ENCODE peak calls at places on chromosomes 7 and 10, in eight cellular contexts. Z is Caco-2; X is PC-9; L is CD8-positive, alpha-beta T cell; I is cardiac muscle cell; N is fibroblast of lung; Y is CD4-positive, alpha-beta T cell; P is tibial artery. T is an unnamed sample. For H3K9me3, the result is how much of the 10 kb centered on the place peaks cover.

GRCh38 chr7:51310131-51310583 is 6.5 kb downstream of the COBL start:
- DNase-seq in P (no peak), L (no peak), I (no peak), Z (no peak), Y (no peak), X (no peak), N (no peak), T (no peak)

GRCh38 chr10:77637474-77637985 is at the start of gene KCNMA1:
- DNase-seq in I (no peak), X (peak), N (peak), L (no peak), Z (no peak), P (peak), Y (no peak), T (peak)

GRCh38 chr7:1189986-1190772 is 30.2 kb upstream of the ZFAND2A start:
- DNase-seq in N (no peak), P (no peak), L (no peak), X (no peak), Z (no peak), Y (no peak), I (no peak), T (no peak)

GRCh38 chr10:126468876-126469643 is 80.8 kb upstream of the ADAM12 start:
- DNase-seq in Y (peak), P (no peak), X (no peak), N (peak), L (no peak), Z (no peak), I (peak), T (no peak)

GRCh38 chr7:157391036-157391710 is 54.4 kb downstream of the DNAJB6 start:
- DNase-seq in N (no peak), P (no peak), I (no peak), L (no peak), Y (no peak), X (no peak), Z (no peak), T (no peak)

GRCh38 chr7:158348446-158348845 is 239.2 kb downstream of the PTPRN2 start:
- DNase-seq in Z (no peak), N (no peak), I (no peak), X (no peak), Y (no peak), L (no peak), P (peak), T (no peak)

GRCh38 chr7:23852135-23852534 is 142.1 kb downstream of the STK31 start:
- DNase-seq in L (no peak), Z (no peak), N (peak), Y (no peak), I (no peak), P (no peak), X (no peak), T (no peak)

GRCh38 chr7:28808786-28809533 is 149.2 kb downstream of the TRIL start:
- DNase-seq in Z (no peak), N (peak), Y (no peak), X (no peak), I (peak), P (no peak), L (no peak), T (no peak)

GRCh38 chr10:48590945-48591344 is 13.9 kb downstream of the ARHGAP22 start:
- DNase-seq in N (no peak), X (no peak), Y (no peak), Z (no peak), P (no peak), I (no peak), L (no peak), T (no peak)

GRCh38 chr10:89182894-89183293 is 24.2 kb downstream of the CH25H start:
- DNase-seq in L (no peak), I (no peak), X (no peak), P (no peak), N (no peak), Z (no peak), Y (no peak), T (no peak)

GRCh38 chr7:137801003-137801402 is 45.8 kb downstream of the DGKI start:
- DNase-seq in L (no peak), Z (no peak), N (peak), P (no peak), Y (no peak), X (no peak), I (no peak), T (no peak)

GRCh38 chr7:49775065-49775948 is 1.9 kb downstream of the VWC2 start:
- DNase-seq in N (no peak), L (no peak), I (peak), Y (no peak), Z (no peak), X (no peak), P (no peak), T (peak)

GRCh38 chr7:69411466-69411865 is 186.8 kb upstream of the AUTS2 start:
- DNase-seq in Y (no peak), N (no peak), Z (no peak), X (no peak), L (no peak), I (no peak), P (no peak), T (no peak)

GRCh38 chr7:101114492-101114891 is 12.4 kb upstream of the SERPINE1 start:
- DNase-seq in Y (no peak), P (no peak), N (no peak), L (no peak), Z (no peak), I (no peak), X (no peak), T (no peak)

GRCh38 chr7:150685219-150686029 is at the start of gene GIMAP2:
- DNase-seq in X (no peak), L (no peak), N (no peak), Y (peak), Z (no peak), I (peak), P (no peak), T (no peak)

GRCh38 chr10:4651404-4652037 is 174.5 kb upstream of the AKR1E2 start:
- DNase-seq in X (no peak), Z (no peak), P (no peak), N (peak), I (no peak), L (no peak), Y (no peak), T (no peak)

GRCh38 chr7:1851731-1852531 is 181.9 kb downstream of the ELFN1 start:
- DNase-seq in Z (no peak), X (no peak), N (no peak), Y (no peak), L (no peak), P (peak), I (no peak), T (peak)

GRCh38 chr7:157414702-157415096 is 77.9 kb downstream of the DNAJB6 start:
- DNase-seq in P (no peak), N (no peak), Y (no peak), X (no peak), Z (no peak), L (no peak), I (no peak), T (no peak)

GRCh38 chr7:668139-668871 is 58.2 kb upstream of the DNAAF5 start:
- DNase-seq in N (peak), I (peak), Y (no peak), X (no peak), P (peak), Z (no peak), L (no peak), T (no peak)

GRCh38 chr7:85111761-85112160 is 75.1 kb downstream of the SEMA3D start:
- DNase-seq in Z (no peak), P (no peak), L (no peak), Y (no peak), X (no peak), I (peak), N (peak), T (no peak)

GRCh38 chr7:105206985-105207384 is 181.7 kb downstream of the SRPK2 start:
- DNase-seq in L (no peak), P (no peak), N (no peak), X (no peak), Y (no peak), I (no peak), Z (no peak), T (no peak)

GRCh38 chr7:120989571-120990220 is 1.2 kb downstream of the CPED1 start:
- DNase-seq in P (peak), Z (no peak), L (no peak), N (peak), Y (no peak), X (no peak), I (no peak), T (no peak)

DNA sequence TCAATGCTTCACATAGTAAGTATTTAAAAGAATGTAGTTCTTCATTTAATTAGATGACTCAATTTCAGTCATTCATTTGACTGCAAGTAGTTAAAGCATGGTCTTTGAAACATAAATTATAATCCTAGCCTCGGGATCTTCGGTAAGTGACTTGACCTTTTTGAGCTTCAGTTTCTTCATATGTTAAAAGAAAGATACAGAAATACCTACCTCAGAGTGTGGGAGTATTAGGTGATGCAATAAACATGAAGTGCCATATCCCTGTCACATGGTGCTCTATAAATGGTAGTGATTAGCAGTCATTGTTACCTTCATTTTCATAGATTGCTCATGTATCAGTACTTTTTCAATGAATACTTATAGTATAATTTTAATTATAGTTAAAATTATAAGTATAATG is 31.2 kb upstream of the UMAD1 start:
- DNase-seq in N (no peak), Z (no peak), P (no peak), I (no peak), Y (no peak), X (no peak), L (no peak), T (no peak)
- TF ChIP-seq CTCF in N (no peak), Z (no peak), P (no peak), I (no peak), Y (no peak), X (no peak), L (no peak), T (no peak)

DNA sequence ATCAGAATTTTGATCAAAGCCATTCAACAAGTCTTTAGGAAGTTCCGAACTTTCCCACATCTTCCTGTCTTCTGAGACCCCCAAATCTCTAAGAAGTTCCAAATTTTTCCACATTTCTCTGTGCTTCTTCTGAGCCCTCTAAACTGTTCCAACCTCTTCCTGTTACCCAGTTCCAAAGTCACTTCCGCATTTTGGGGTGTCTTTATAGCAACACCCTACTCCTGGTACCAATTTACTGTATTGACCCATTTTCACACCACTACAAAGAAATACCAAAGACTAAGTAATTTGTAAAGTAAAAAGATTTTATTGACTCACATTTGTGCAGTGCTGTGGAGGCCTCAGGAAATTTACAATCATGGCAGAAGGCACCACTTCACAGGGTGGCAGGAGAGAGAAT is 385.8 kb upstream of the GHITM start:
- DNase-seq in Z (no peak), X (no peak), I (no peak), N (no peak), P (no peak), L (no peak), Y (no peak), T (no peak)
- H3K9me3 ChIP-seq in Z (under half), X (under half), I (under half), N (under half), P (under half), L (under half), Y (under half), T (under half)

GRCh38 chr10:104546756-104547155 is 94.3 kb upstream of the SORCS3 start:
- DNase-seq in I (no peak), P (no peak), Y (no peak), L (no peak), Z (no peak), X (no peak), N (no peak), T (no peak)
- TF ChIP-seq CTCF in I (no peak), P (no peak), Y (no peak), L (no peak), Z (no peak), X (no peak), N (no peak), T (no peak)

DNA sequence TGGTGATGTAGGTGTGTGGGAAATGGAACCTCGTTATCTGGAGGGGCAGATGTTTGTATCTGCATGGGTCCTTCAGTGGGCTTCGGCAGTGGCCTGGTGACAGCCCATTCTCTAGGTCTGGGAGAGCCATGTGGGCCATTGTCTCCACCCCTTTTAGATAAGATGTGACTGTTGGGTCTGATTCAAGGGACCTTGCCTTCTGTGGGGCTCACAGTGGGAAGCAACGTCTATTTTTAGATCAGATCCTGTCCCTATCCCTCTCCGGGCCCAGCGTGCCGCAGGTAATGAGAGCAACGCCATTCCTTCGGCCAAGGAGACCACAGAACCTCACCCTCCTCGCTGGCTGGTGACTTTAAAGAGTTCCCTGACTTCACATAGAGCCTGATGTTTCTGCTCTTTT is 503.2 kb upstream of the FOXK1 start:
- DNase-seq in L (no peak), X (no peak), N (no peak), Y (no peak), P (no peak), I (no peak), Z (no peak), T (no peak)
- H3K9me3 ChIP-seq in L (under half), X (under half), N (under half), Y (under half), P (under half), I (under half), Z (under half), T (under half)

DNA sequence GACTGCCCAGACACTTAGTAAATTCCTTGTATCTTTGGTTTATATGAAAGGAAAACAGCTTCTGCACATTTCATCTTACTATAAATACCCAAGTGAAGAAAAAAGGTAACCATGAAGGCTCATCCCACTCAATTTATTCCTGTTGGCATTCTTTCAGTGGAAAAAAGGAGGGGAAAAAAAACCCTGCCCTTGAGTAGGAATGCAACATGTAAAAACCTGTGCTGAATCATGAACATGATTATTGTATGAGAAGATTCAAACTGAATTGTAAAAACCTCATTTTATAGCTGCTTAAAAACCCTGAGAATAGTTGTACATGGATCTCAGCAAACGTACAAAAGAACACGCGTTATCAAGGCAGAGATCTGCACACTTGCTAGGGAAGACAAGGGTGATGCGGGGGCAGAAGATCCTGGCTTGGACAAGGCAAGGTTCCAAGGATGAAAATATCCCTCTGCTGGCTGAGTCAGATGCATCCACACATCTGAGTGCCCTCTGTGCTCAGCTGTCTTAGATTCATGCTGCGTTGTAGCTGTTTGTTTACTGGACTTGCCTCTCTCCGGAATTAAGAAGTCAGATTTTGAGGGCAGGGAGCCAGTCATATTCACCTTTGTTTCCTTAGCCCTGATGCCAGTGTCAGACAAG is 658.2 kb downstream of the PARD3 start:
- DNase-seq in I (peak), X (no peak), N (peak), P (no peak), L (no peak), Y (no peak), Z (no peak), T (no peak)
- TF ChIP-seq CTCF in I (no peak), X (no peak), N (peak), P (no peak), L (no peak), Y (no peak), Z (no peak), T (no peak)

GRCh38 chr7:14436878-14437277 is 447.4 kb upstream of the ETV1 start:
- DNase-seq in Y (no peak), N (no peak), P (no peak), L (no peak), I (no peak), X (no peak), Z (no peak), T (no peak)

GRCh38 chr7:14425559-14425958 is 436.1 kb upstream of the ETV1 start:
- DNase-seq in Y (no peak), I (no peak), P (no peak), N (no peak), X (no peak), L (no peak), Z (no peak), T (no peak)

GRCh38 chr7:14432936-14433335 is 443.5 kb upstream of the ETV1 start:
- DNase-seq in N (no peak), X (no peak), P (no peak), Z (no peak), L (no peak), I (no peak), Y (no peak), T (no peak)

GRCh38 chr7:14430921-14431320 is 441.5 kb upstream of the ETV1 start:
- DNase-seq in Y (no peak), P (no peak), Z (no peak), I (no peak), N (no peak), X (no peak), L (no peak), T (no peak)
- H3K9me3 ChIP-seq in Y (under half), P (under half), Z (under half), I (under half), N (under half), X (under half), L (under half), T (under half)

GRCh38 chr10:47152861-47153349 is 147.1 kb upstream of the GDF10 start:
- DNase-seq in P (no peak), X (no peak), Y (no peak), L (no peak), N (no peak), Z (no peak), I (peak), T (no peak)
- TF ChIP-seq CTCF in P (peak), X (peak), Y (peak), L (peak), N (peak), Z (peak), I (peak), T (peak)

GRCh38 chr10:38070501-38070900 is 23.6 kb upstream of the ZNF37A start:
- DNase-seq in N (no peak), L (no peak), P (no peak), Y (no peak), I (no peak), Z (no peak), X (no peak), T (no peak)
- H3K9me3 ChIP-seq in N (under half), L (under half), P (under half), Y (under half), I (under half), Z (under half), X (under half), T (under half)

GRCh38 chr7:21542891-21543527 is at the start of gene DNAH11:
- DNase-seq in P (no peak), I (peak), N (peak), X (peak), Z (no peak), Y (no peak), L (no peak), T (peak)
- TF ChIP-seq CTCF in P (no peak), I (no peak), N (no peak), X (no peak), Z (no peak), Y (no peak), L (no peak), T (no peak)

DNA sequence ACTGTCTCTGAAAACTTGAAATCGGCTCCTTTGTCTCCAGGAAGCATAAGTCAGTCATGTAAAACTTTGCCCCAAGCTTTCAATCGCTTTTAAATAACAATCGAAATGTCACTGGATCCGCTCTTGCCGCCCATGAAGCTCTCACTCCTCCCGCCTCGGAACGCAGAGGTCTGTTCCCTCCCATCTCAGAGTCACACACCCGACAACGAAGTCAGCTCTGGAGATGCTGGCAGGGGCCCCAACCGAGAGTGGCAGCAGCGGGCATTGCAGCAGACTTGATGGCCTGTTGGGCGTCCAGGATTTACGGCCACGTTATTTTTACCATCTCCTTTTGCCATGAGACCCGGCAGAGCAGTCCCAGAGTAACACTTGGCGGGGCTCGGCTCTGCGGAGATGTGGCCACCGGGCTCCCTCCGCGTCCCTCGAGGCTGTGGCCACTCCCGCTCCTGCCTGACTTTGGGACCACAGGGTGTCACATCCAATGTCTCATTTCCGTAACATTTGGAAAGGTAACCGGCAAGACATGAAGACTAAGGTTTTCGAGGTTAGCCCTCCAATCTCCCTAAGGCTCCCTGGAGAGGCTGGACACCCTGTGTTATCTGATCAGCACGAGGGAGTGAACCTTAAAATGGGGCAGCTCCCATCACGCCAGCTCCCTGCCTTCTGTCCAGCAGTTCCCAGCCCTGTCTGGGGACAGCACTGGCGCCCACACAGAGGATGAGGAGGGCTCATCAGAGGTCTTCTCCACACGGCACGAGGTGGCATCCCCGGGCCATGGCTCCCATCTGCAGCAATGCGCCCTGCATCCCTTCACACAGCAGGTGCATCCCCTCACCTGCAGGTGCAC is 62.8 kb upstream of the ADGRA1 start:
- DNase-seq in Y (no peak), X (no peak), N (no peak), L (no peak), Z (no peak), I (no peak), P (no peak), T (no peak)
- H3K9me3 ChIP-seq in Y (under half), X (under half), N (under half), L (under half), Z (under half), I (under half), P (under half), T (under half)